ENCODE peak calls at places on chromosome 1, in six cellular contexts. I is Peyer's patch; Q is NCI-H526 treated with DMSO at 0.1 percent for 48 hours; L is A549; U is progenitor cell of endocrine pancreas; E is CD4-positive, alpha-beta memory T cell. F is an unnamed sample.

GRCh38 chr1:111568160-111568559 is 51.4 kb upstream of the RAP1A start:
- DNase-seq in E (no peak), U (no peak), I (no peak), Q (no peak), L (no peak), F (no peak)

GRCh38 chr1:206946261-206946660 is at the start of gene PIGR:
- DNase-seq in I (peak), L (no peak), Q (no peak), E (no peak), U (no peak), F (no peak)

GRCh38 chr1:247077234-247077633 is 1.4 kb downstream of the ZNF670 start:
- DNase-seq in L (no peak), U (no peak), Q (no peak), I (no peak), E (no peak), F (peak)

GRCh38 chr1:21762022-21762404 is 20.9 kb downstream of the USP48 start:
- DNase-seq in I (no peak), E (no peak), L (no peak), Q (no peak), U (no peak), F (no peak)

GRCh38 chr1:5891736-5892135 is 100.5 kb downstream of the NPHP4 start:
- DNase-seq in E (no peak), Q (no peak), I (no peak), L (no peak), U (no peak), F (no peak)

GRCh38 chr1:117105003-117105402 is 16.5 kb downstream of the TRIM45 start:
- DNase-seq in Q (no peak), I (no peak), E (no peak), L (no peak), U (no peak), F (no peak)

GRCh38 chr1:52142220-52143153 is 598 bp downstream of the ZFYVE9 start:
- DNase-seq in L (no peak), U (peak), Q (peak), I (peak), E (peak), F (no peak)

GRCh38 chr1:159211331-159212136 is 6.9 kb downstream of the ACKR1 start:
- DNase-seq in E (peak), I (no peak), L (no peak), Q (peak), U (peak), F (peak)

GRCh38 chr1:25799758-25800537 is at the start of gene SELENON:
- DNase-seq in Q (no peak), L (peak), E (peak), I (peak), U (peak), F (no peak)

GRCh38 chr1:197388801-197389200 is 120.7 kb downstream of the CRB1 start:
- DNase-seq in E (no peak), I (no peak), L (no peak), Q (no peak), U (no peak), F (no peak)

GRCh38 chr1:243890576-243890975 is 40.5 kb upstream of the AKT3 start:
- DNase-seq in I (no peak), Q (no peak), E (no peak), L (no peak), U (no peak), F (no peak)

GRCh38 chr1:48493970-48494769 is 22.2 kb upstream of the SPATA6 start:
- DNase-seq in L (no peak), U (no peak), E (no peak), Q (no peak), I (no peak), F (peak)

GRCh38 chr1:156401681-156402081 is 32.7 kb downstream of the RHBG start:
- DNase-seq in U (no peak), L (no peak), I (no peak), Q (peak), E (no peak), F (no peak)

F was measured in COLO829.